ENCODE peak calls at places on chromosomes 1 and 21, in ten cellular contexts. P is NCI-H1092 treated with DMSO at 0.1 percent for 48 hours; O is erythroblast; J is MV-4-11; R is tibial artery; I is stimulated activated CD8-positive, alpha-beta memory T cell treated with anti-CD3 and anti-CD28 coated beads, Interleukin-4, amount 100 ng/mL, for 24 hours; G is natural killer cell treated with Interleukin-12 subunit alpha and Interleukin-12 subunit beta and Interleukin-15 and Interleukin-18, amount 100 ng/mL, for 72 hours; Z is CD4-positive, CD25-positive, alpha-beta regulatory T cell; E is H54; M is putamen. H is an unnamed sample.

GRCh38 chr1:155463865-155464264 is 98.7 kb downstream of the ASH1L start:
- DNase-seq in O (no peak), P (no peak), E (no peak), M (no peak), J (no peak), G (no peak), Z (no peak), I (no peak), R (no peak), H (no peak)

GRCh38 chr1:240998441-240999015 is 358.5 kb downstream of the RGS7 start:
- DNase-seq in M (no peak), E (no peak), R (no peak), O (no peak), P (no peak), Z (no peak), I (no peak), J (no peak), G (no peak), H (no peak)

GRCh38 chr21:44593598-44594405 is 1.5 kb upstream of the KRTAP10-6 start:
- DNase-seq in G (no peak), Z (no peak), O (peak; percentile 92), J (peak; percentile 31), I (no peak), R (no peak), P (no peak), M (no peak), E (no peak), H (no peak)

GRCh38 chr1:202046748-202047708 is 36.6 kb downstream of the ELF3 start:
- DNase-seq in J (no peak), M (no peak), P (no peak), G (peak; percentile 40), I (no peak), R (no peak), Z (no peak), E (peak; percentile 51), O (no peak), H (no peak)

GRCh38 chr1:155977607-155978324 is 581 bp downstream of the ARHGEF2 start:
- DNase-seq in R (no peak), O (peak; percentile 58), E (no peak), Z (no peak), I (peak; percentile 66), J (no peak), G (peak; percentile 81), M (no peak), P (peak; percentile 53), H (no peak)

GRCh38 chr1:11488201-11488770 is 9.3 kb downstream of the DISP3 start:
- DNase-seq in M (no peak), G (no peak), R (no peak), P (no peak), Z (no peak), I (no peak), E (no peak), O (no peak), J (no peak), H (no peak)

GRCh38 chr21:39189857-39190604 is 6.8 kb upstream of the PSMG1 start:
- DNase-seq in P (no peak), E (no peak), J (no peak), O (no peak), R (no peak), G (no peak), Z (no peak), I (no peak), M (no peak), H (no peak)

GRCh38 chr1:110067957-110068645 is 2.4 kb downstream of the ALX3 start:
- DNase-seq in J (peak; percentile 24), P (no peak), Z (no peak), G (no peak), M (no peak), R (no peak), O (peak; percentile 38), I (no peak), E (no peak), H (no peak)

GRCh38 chr1:78468511-78468910 is 22.3 kb upstream of the PTGFR start:
- DNase-seq in E (no peak), I (no peak), G (no peak), Z (no peak), P (no peak), J (no peak), M (no peak), O (no peak), R (no peak), H (no peak)

GRCh38 chr21:16533692-16534407 is 804.1 kb downstream of the USP25 start:
- DNase-seq in R (no peak), G (no peak), P (peak; percentile 20), J (no peak), Z (no peak), I (no peak), E (no peak), O (no peak), M (peak; percentile 62), H (no peak)

GRCh38 chr1:228378453-228379164 is 28.0 kb downstream of the TRIM11 start:
- DNase-seq in G (no peak), P (peak; percentile 56), E (no peak), R (peak; percentile 67), J (no peak), O (peak; percentile 77), M (peak; percentile 51), Z (peak; percentile 63), I (peak; percentile 20), H (no peak)

GRCh38 chr1:113396585-113396984 is 6.3 kb downstream of the MAGI3 start:
- DNase-seq in I (no peak), E (peak; percentile 26), M (no peak), J (no peak), O (no peak), Z (no peak), P (no peak), R (no peak), G (no peak), H (no peak)

GRCh38 chr1:111476761-111477309 is 3.1 kb downstream of the C1orf162 start:
- DNase-seq in I (no peak), J (peak; percentile 76), O (peak; percentile 14), P (no peak), E (no peak), G (no peak), Z (peak; percentile 84), R (no peak), M (no peak), H (no peak)

GRCh38 chr21:43864313-43864805 is 664 bp upstream of the AGPAT3 start:
- DNase-seq in M (no peak), R (no peak), I (no peak), P (peak; percentile 65), Z (peak; percentile 59), E (peak; percentile 41), G (peak; percentile 64), O (peak; percentile 75), J (no peak), H (no peak)

GRCh38 chr1:172704446-172705176 is 45.7 kb downstream of the FASLG start:
- DNase-seq in R (no peak), P (no peak), E (no peak), G (peak; percentile 67), O (no peak), M (no peak), I (no peak), Z (no peak), J (peak; percentile 25), H (no peak)

GRCh38 chr1:24385160-24385939 is 28.2 kb downstream of the STPG1 start:
- DNase-seq in E (no peak), G (no peak), M (no peak), Z (peak; percentile 59), R (no peak), I (no peak), J (peak; percentile 57), O (no peak), P (no peak), H (no peak)

GRCh38 chr21:37983336-37984095 is 67.3 kb upstream of the KCNJ6 start:
- DNase-seq in I (no peak), Z (no peak), R (no peak), G (no peak), E (no peak), P (no peak), O (no peak), J (no peak), M (no peak), H (no peak)

GRCh38 chr1:206595581-206596318 is 16.5 kb downstream of the EIF2D start:
- DNase-seq in E (no peak), Z (no peak), J (no peak), P (no peak), M (no peak), G (no peak), O (no peak), R (no peak), I (no peak), H (no peak)